ENCODE peak calls at places on chromosomes 16 and 17, in five cellular contexts. I is aorta, W is spleen, C is prostate gland, F is colonic mucosa. E is an unnamed sample.

GRCh38 chr17:31739300-31739699 is 119.7 kb downstream of the COPRS start:
- DNase-seq in C (no peak), I (no peak), F (no peak), W (no peak), E (no peak)

GRCh38 chr17:17269926-17270773 is 10.9 kb downstream of the COPS3 start:
- DNase-seq in C (no peak), I (no peak), F (no peak), W (no peak), E (no peak)

GRCh38 chr16:84513111-84514065 is 8.9 kb upstream of the MEAK7 start:
- DNase-seq in C (no peak), W (no peak), I (peak; percentile 51), F (no peak), E (no peak)

GRCh38 chr17:2551928-2552327 is 40.2 kb upstream of the METTL16 start:
- DNase-seq in I (no peak), C (no peak), F (no peak), W (no peak), E (no peak)

GRCh38 chr17:63434951-63435571 is 11.0 kb downstream of the CYB561 start:
- DNase-seq in F (peak; percentile 88), I (peak; percentile 93), W (no peak), C (peak; percentile 91), E (peak; percentile 25)

GRCh38 chr17:45946841-45947256 is 52.2 kb upstream of the STH start:
- DNase-seq in C (no peak), W (no peak), I (no peak), F (no peak), E (no peak)

GRCh38 chr17:5272313-5272712 is 9.8 kb upstream of the RABEP1 start:
- DNase-seq in I (no peak), F (no peak), C (no peak), W (no peak), E (no peak)

GRCh38 chr16:89658221-89658879 is 714 bp downstream of the SPATA33 start:
- DNase-seq in I (no peak), W (peak; percentile 83), C (no peak), F (peak; percentile 31), E (no peak)

GRCh38 chr17:69725125-69725524 is 310.6 kb downstream of the MAP2K6 start:
- DNase-seq in I (no peak), C (no peak), W (no peak), F (no peak), E (no peak)

GRCh38 chr17:48594412-48595106 is 980 bp upstream of the HOXB5 start:
- DNase-seq in C (no peak), F (no peak), W (no peak), I (no peak), E (no peak)

GRCh38 chr17:56486732-56487131 is 106.8 kb upstream of the NOG start:
- DNase-seq in I (no peak), W (no peak), F (no peak), C (no peak), E (no peak)

DNA sequence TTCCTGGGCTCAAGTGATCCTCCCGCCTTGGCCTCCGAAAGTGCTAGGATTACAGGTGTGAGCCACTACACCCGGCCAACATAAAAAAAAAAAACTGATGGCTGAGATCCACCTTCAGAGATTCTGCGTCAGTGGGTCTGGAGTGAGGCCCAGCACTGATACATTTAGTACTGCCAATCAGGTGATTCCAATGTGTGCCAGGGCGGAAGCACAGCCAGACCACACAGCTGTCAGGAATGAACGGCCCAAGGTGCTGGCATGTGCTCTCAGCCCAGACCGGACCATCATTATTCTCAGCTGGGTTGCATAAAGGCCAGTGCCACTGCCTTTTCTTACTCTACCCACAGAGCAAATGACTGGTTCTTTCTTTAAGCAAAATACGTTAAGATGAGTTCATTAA is 1.2 kb upstream of the BCO1 start:
- DNase-seq in I (no peak), F (peak; percentile 37), C (peak; percentile 93), W (peak; percentile 24), E (no peak)
- H3K4me1 ChIP-seq in I (no peaks in the 10 kb centered on the region), F (no peaks in the 10 kb centered on the region), C (peaks cover under 1% of the 10 kb centered on the region), W (no peaks in the 10 kb centered on the region), E (no peaks in the 10 kb centered on the region)

GRCh38 chr17:7439462-7440112 is at the start of gene FGF11:
- DNase-seq in C (no peak), W (no peak), I (no peak), F (no peak), E (no peak)
- H3K4me1 ChIP-seq in C (peaks cover 15% of the 10 kb centered on the region), W (peaks cover 56% of the 10 kb centered on the region), I (no peaks in the 10 kb centered on the region), F (peaks cover 18% of the 10 kb centered on the region), E (peaks cover 16% of the 10 kb centered on the region)

GRCh38 chr16:69566437-69567030 is 768 bp downstream of the NFAT5 start:
- DNase-seq in F (peak; percentile 73), I (peak; percentile 89), C (peak; percentile 55), W (peak; percentile 90), E (peak; percentile 7)
- H3K4me1 ChIP-seq in F (peaks cover 9% of the 10 kb centered on the region), I (no peaks in the 10 kb centered on the region), C (no peaks in the 10 kb centered on the region), W (peaks cover 59% of the 10 kb centered on the region), E (peaks cover 13% of the 10 kb centered on the region)

GRCh38 chr16:12258806-12259205 is 282.3 kb downstream of the SNX29 start:
- DNase-seq in C (no peak), W (no peak), I (no peak), F (no peak), E (no peak)
- H3K4me1 ChIP-seq in C (peaks cover 4% of the 10 kb centered on the region), W (no peaks in the 10 kb centered on the region), I (no peaks in the 10 kb centered on the region), F (no peaks in the 10 kb centered on the region), E (no peaks in the 10 kb centered on the region)

GRCh38 chr17:77148109-77148958 is 7.6 kb downstream of the SEC14L1 start:
- DNase-seq in F (no peak), C (no peak), W (no peak), I (no peak), E (no peak)

GRCh38 chr17:77147357-77147801 is 6.6 kb downstream of the SEC14L1 start:
- DNase-seq in C (no peak), W (no peak), I (no peak), F (no peak), E (no peak)

GRCh38 chr17:77145635-77146632 is 5.2 kb downstream of the SEC14L1 start:
- DNase-seq in I (peak; percentile 80), F (peak; percentile 52), C (peak; percentile 30), W (peak; percentile 81), E (no peak)

GRCh38 chr17:77145209-77145608 is 4.4 kb downstream of the SEC14L1 start:
- DNase-seq in W (no peak), I (no peak), F (no peak), C (no peak), E (no peak)

GRCh38 chr17:77146882-77147281 is 6.1 kb downstream of the SEC14L1 start:
- DNase-seq in C (no peak), I (no peak), W (peak; percentile 90), F (peak; percentile 69), E (no peak)
- H3K4me1 ChIP-seq in C (peaks cover 8% of the 10 kb centered on the region), I (no peaks in the 10 kb centered on the region), W (peaks cover 87% of the 10 kb centered on the region), F (peaks cover 12% of the 10 kb centered on the region), E (peaks cover 1% of the 10 kb centered on the region)

E was measured in naive thymus-derived CD4-positive, alpha-beta T cell.